ENCODE peak calls at places on chromosomes 3 and 15, in five cellular contexts. F is heart left ventricle, W is activated gamma-delta T cell treated with Interleukin-2 at 50 U/mL for 16 hours, I is NCI-H1930, K is choroid plexus epithelial cell. E is an unnamed sample.

GRCh38 chr3:149487598-149488197 is 13.2 kb downstream of the TM4SF4 start:
- DNase-seq in F (no peak), W (peak; percentile 15), I (no peak), K (no peak), E (peak; percentile 67)

GRCh38 chr3:111351334-111351733 is 190.7 kb upstream of the CD96 start:
- DNase-seq in F (no peak), W (no peak), I (no peak), K (peak; percentile 30), E (no peak)

GRCh38 chr3:181252626-181253025 is 263.1 kb upstream of the DNAJC19 start:
- DNase-seq in F (no peak), W (no peak), I (peak; percentile 92), K (no peak), E (no peak)

GRCh38 chr15:65372787-65373067 is 5.1 kb downstream of the IGDCC3 start:
- DNase-seq in F (no peak), W (no peak), I (no peak), K (no peak), E (no peak)

GRCh38 chr3:44208086-44208485 is 33.6 kb upstream of the TOPAZ1 start:
- DNase-seq in F (no peak), W (no peak), I (no peak), K (peak; percentile 47), E (no peak)

GRCh38 chr3:195556390-195556789 is 13.3 kb upstream of the PPP1R2 start:
- DNase-seq in F (no peak), W (no peak), I (peak; percentile 32), K (peak; percentile 54), E (peak; percentile 70)

GRCh38 chr3:118181274-118181673 is 853.4 kb downstream of the IGSF11 start:
- DNase-seq in F (no peak), W (no peak), I (no peak), K (no peak), E (no peak)

GRCh38 chr3:185225523-185225922 is 28.3 kb downstream of the EHHADH start:
- DNase-seq in F (no peak), W (no peak), I (no peak), K (peak; percentile 78), E (peak; percentile 7)

GRCh38 chr3:130276203-130276803 is 69.2 kb upstream of the COL6A5 start:
- DNase-seq in F (no peak), W (no peak), I (peak; percentile 37), K (peak; percentile 84), E (peak; percentile 73)